ENCODE peak calls at places on chromosomes 11 and 22, in five cellular contexts. One of them, this sample, is unnamed.

GRCh38 chr11:27041141-27041869 is 690 bp downstream of the BBOX1 start:
- DNase-seq in RPMI8226: no peak
- DNase-seq in NCI-H774: no peak
- DNase-seq in MCF 10A: peak; percentile 69
- DNase-seq in midbrain: peak; percentile 70
- DNase-seq in this sample: peak; percentile 24

GRCh38 chr22:29245626-29246385 is 22.0 kb downstream of the RHBDD3 start:
- DNase-seq in midbrain: peak; percentile 65
- DNase-seq in MCF 10A: peak; percentile 64
- DNase-seq in NCI-H774: peak; percentile 11
- DNase-seq in RPMI8226: peak; percentile 70
- DNase-seq in this sample: peak; percentile 39

GRCh38 chr22:47768027-47768426 is 1005.6 kb downstream of the TBC1D22A start:
- DNase-seq in RPMI8226: no peak
- DNase-seq in midbrain: no peak
- DNase-seq in NCI-H774: no peak
- DNase-seq in MCF 10A: no peak
- DNase-seq in this sample: no peak

GRCh38 chr22:42321908-42322561 is 51.6 kb upstream of the TCF20 start:
- DNase-seq in NCI-H774: no peak
- DNase-seq in RPMI8226: no peak
- DNase-seq in MCF 10A: peak; percentile 75
- DNase-seq in midbrain: no peak
- DNase-seq in this sample: no peak

GRCh38 chr22:38246692-38247091 is 26.1 kb downstream of the TMEM184B start:
- DNase-seq in RPMI8226: no peak
- DNase-seq in NCI-H774: no peak
- DNase-seq in MCF 10A: no peak
- DNase-seq in midbrain: peak; percentile 70
- DNase-seq in this sample: no peak

GRCh38 chr22:31161386-31161785 is 1.4 kb downstream of the RNF185 start:
- DNase-seq in RPMI8226: no peak
- DNase-seq in MCF 10A: no peak
- DNase-seq in NCI-H774: no peak
- DNase-seq in midbrain: no peak
- DNase-seq in this sample: no peak

GRCh38 chr11:94740083-94740974 is 27.8 kb upstream of the AMOTL1 start:
- DNase-seq in RPMI8226: no peak
- DNase-seq in midbrain: peak; percentile 30
- DNase-seq in MCF 10A: no peak
- DNase-seq in NCI-H774: peak; percentile 21
- DNase-seq in this sample: no peak

GRCh38 chr11:33616552-33616951 is 84.1 kb downstream of the C11orf91 start:
- DNase-seq in RPMI8226: no peak
- DNase-seq in MCF 10A: no peak
- DNase-seq in NCI-H774: no peak
- DNase-seq in midbrain: no peak
- DNase-seq in this sample: no peak

GRCh38 chr22:32558681-32559355 is 84.2 kb downstream of the FBXO7 start:
- DNase-seq in NCI-H774: no peak
- DNase-seq in midbrain: no peak
- DNase-seq in RPMI8226: no peak
- DNase-seq in MCF 10A: peak; percentile 95
- DNase-seq in this sample: peak; percentile 74

GRCh38 chr11:1749787-1750351 is 526 bp downstream of the IFITM10 start:
- DNase-seq in RPMI8226: no peak
- DNase-seq in MCF 10A: peak; percentile 72
- DNase-seq in NCI-H774: no peak
- DNase-seq in midbrain: no peak
- DNase-seq in this sample: peak; percentile 59

GRCh38 chr11:1049911-1050580 is 13.5 kb upstream of the MUC6 start:
- DNase-seq in RPMI8226: no peak
- DNase-seq in NCI-H774: no peak
- DNase-seq in MCF 10A: no peak
- DNase-seq in midbrain: no peak
- DNase-seq in this sample: no peak

GRCh38 chr11:16186680-16187079 is 169.7 kb downstream of the SOX6 start:
- DNase-seq in MCF 10A: no peak
- DNase-seq in NCI-H774: no peak
- DNase-seq in RPMI8226: no peak
- DNase-seq in midbrain: no peak
- DNase-seq in this sample: peak; percentile 23

GRCh38 chr11:17386331-17387084 is 2.0 kb downstream of the KCNJ11 start:
- DNase-seq in MCF 10A: peak; percentile 56
- DNase-seq in RPMI8226: peak; percentile 79
- DNase-seq in NCI-H774: peak; percentile 9
- DNase-seq in midbrain: peak; percentile 52
- DNase-seq in this sample: peak; percentile 24

This sample was measured in renal cortical epithelial cell.